ENCODE peak calls at places on chromosomes 7 and 10, in six cellular contexts. T is A549, H is K562, S is GM12878, N is HepG2, Z is upper lobe of left lung. U is an unnamed sample.

GRCh38 chr10:103678104-103678526 is 177.3 kb downstream of the SH3PXD2A start:
- ATAC-seq in T (no peak), H (no peak), S (peak), N (no peak), Z (peak), U (peak)

GRCh38 chr7:26667514-26668133 is 196.8 kb downstream of the SKAP2 start:
- ATAC-seq in T (peak), H (peak), S (peak), N (peak), Z (peak), U (peak)

GRCh38 chr10:97795886-97796285 is 24.1 kb upstream of the SFRP5 start:
- ATAC-seq in T (no peak), H (no peak), S (no peak), N (peak), Z (no peak), U (no peak)

GRCh38 chr7:101803203-101804086 is 14.0 kb upstream of the CUX1 start:
- ATAC-seq in T (no peak), H (no peak), S (no peak), N (no peak), Z (peak), U (no peak)

GRCh38 chr7:28787116-28787515 is 171.0 kb downstream of the TRIL start:
- ATAC-seq in T (no peak), H (no peak), S (peak), N (no peak), Z (peak), U (no peak)

GRCh38 chr10:99560277-99561126 is 27.8 kb downstream of the NKX2-3 start:
- ATAC-seq in T (peak), H (peak), S (no peak), N (peak), Z (no peak), U (no peak)

GRCh38 chr7:121000091-121000983 is 11.8 kb downstream of the CPED1 start:
- ATAC-seq in T (no peak), H (peak), S (no peak), N (no peak), Z (no peak), U (no peak)

GRCh38 chr10:131788386-131788785 is 112.4 kb upstream of the PPP2R2D start:
- ATAC-seq in T (no peak), H (no peak), S (no peak), N (no peak), Z (no peak), U (no peak)

GRCh38 chr10:103429647-103430046 is 22.5 kb downstream of the CALHM2 start:
- ATAC-seq in T (no peak), H (no peak), S (no peak), N (no peak), Z (no peak), U (no peak)

GRCh38 chr7:80680159-80680903 is 41.9 kb downstream of the CD36 start:
- ATAC-seq in T (no peak), H (no peak), S (peak), N (no peak), Z (no peak), U (no peak)

GRCh38 chr7:81457858-81458522 is 311.9 kb downstream of the HGF start:
- ATAC-seq in T (no peak), H (no peak), S (no peak), N (no peak), Z (no peak), U (no peak)

DNA sequence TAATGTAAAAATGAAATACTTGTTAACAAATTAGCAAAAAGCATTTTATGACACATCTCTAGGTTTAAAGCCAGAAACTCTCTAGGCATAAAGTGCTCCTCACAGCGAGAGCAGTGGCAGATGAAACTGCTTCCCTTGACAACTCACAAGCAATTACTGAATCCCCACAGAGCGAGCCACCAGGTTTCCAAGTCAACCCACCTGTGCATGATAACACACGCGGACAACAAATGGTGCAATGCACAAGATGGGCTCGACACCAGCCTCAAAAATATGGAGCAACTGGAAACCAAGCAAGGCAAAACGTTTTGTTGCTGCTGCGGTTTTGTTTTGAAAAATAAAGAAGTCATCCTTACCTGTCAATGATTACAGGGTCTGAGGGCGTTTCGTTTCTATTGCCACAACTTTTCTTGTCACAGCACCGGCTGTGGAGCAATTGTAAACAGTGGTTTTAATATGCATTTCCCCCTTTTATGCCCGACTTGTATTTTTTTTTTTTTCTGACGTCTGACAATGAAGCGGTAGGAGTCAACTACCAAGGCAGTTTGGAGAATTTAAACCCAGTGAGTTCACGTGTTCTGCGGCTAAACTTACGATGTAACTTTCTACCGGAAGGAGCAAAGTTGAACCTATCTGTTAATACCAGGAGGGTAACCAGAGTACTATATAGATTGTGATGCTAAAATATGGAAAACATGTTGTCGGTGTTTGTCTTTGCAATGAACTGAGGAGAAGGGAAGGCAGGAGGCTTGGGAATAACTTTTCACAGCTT is 7.0 kb downstream of the EBF3 start:
- ATAC-seq in T (no peak), H (no peak), S (no peak), N (no peak), Z (no peak), U (no peak)
- TF ChIP-seq EP300 in T (no peak), H (no peak), S (no peak), N (no peak), Z (no peak), U (no peak)

GRCh38 chr10:123043409-123043925 is 34.7 kb downstream of the ACADSB start:
- ATAC-seq in T (peak), H (peak), S (peak), N (peak), Z (no peak), U (no peak)
- TF ChIP-seq CTCF in T (peak), H (peak), S (peak), N (peak), Z (peak), U (no peak)

GRCh38 chr10:119657725-119658124 is 6.5 kb downstream of the BAG3 start:
- ATAC-seq in T (peak), H (no peak), S (no peak), N (peak), Z (no peak), U (no peak)
- TF ChIP-seq EP300 in T (no peak), H (no peak), S (no peak), N (no peak), Z (no peak), U (peak)

DNA sequence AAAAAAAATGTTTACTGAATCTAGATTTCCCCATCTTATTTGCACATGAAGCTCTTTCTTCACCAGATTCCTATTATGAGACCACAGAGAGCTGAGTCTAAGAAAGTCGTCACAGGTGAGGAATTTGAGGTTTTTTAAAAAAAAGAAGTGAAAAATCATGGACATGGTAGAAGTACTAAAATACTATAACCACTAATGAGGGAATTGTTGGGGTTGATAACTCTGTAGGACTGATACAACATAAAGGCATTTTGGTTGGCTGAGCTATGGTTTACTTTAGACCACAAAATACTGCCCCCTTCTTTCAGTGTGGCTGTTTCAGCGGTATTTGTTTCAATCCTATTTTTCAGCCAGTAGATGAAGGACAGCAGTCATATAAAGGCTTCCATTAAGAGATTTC is 1111.3 kb downstream of the TYW1 start:
- ATAC-seq in T (no peak), H (no peak), S (no peak), N (no peak), Z (no peak), U (no peak)
- TF ChIP-seq CTCF in T (no peak), H (no peak), S (no peak), N (no peak), Z (no peak), U (no peak)

GRCh38 chr7:73740212-73740611 is 1.6 kb upstream of the ABHD11 start:
- ATAC-seq in T (no peak), H (no peak), S (no peak), N (no peak), Z (no peak), U (no peak)

GRCh38 chr7:73741600-73741999 is 3.0 kb upstream of the ABHD11 start:
- ATAC-seq in T (no peak), H (no peak), S (no peak), N (no peak), Z (no peak), U (no peak)

GRCh38 chr7:73742338-73742752 is 3.7 kb upstream of the ABHD11 start:
- ATAC-seq in T (no peak), H (no peak), S (no peak), N (peak), Z (peak), U (no peak)

GRCh38 chr7:73740771-73741170 is 2.2 kb upstream of the ABHD11 start:
- ATAC-seq in T (no peak), H (no peak), S (no peak), N (no peak), Z (no peak), U (no peak)

DNA sequence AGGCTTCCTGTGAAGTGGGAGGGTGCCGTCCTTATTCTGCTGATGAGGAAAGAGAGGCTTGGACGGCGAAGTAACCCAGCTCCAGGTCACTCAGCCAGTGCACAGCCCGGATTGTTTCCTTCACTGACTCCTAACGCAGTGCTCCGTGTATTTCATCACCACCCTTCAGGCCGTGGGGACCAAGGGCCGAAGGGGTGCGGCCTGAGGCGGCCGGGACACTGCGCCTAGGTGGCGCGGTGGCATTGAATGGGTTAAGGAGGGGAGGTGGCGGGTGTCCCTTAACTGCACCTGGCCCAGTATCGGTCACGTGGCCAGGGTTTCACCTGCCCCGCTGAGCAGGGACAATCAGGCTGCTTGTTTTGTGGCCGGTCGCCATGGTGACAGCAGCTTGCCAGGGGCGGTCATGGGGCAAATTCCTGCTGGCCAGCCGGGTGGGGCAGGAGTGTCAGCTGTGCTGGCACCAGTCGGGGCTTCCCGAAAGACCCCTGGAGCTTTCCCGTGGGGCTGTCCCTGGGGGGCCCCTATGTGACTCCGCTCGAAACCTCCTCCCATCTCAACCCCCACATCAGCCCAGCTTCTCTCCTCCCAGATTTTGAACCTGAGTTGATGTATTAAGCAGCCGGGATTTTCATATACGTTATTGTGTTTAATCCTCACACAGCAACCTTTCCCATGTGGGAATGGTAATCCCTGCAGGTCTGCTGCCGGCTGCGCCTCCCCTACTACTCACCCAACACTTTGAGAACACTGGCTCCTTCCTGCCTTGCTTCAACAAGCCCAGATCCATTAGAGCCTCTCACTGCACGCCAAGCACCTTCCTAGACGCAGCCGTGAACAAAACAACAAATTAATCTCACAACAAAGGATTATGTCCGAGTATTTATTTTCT is 4.4 kb upstream of the ABHD11 start:
- ATAC-seq in T (no peak), H (no peak), S (peak), N (peak), Z (peak), U (no peak)
- TF ChIP-seq EP300 in T (no peak), H (no peak), S (peak), N (no peak), Z (no peak), U (no peak)

DNA sequence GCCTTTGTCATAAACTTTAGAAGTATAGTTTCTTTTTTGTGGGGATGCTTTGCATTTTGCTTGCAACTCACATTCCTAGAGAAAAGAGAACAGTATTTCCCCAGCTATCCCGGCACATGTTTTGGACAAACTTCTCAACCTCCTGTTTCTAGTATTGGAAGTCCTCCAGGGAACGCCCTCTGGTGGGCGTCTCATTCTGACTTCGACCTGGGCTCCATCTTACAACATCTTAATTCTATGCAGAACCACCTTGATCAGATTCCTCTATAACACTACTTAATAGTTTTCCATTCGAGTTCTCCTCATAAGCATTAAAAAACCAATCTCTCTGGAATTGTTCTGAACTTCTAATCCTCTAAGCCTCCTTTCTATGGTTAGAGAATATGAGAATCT is 139.5 kb upstream of the FZD8 start:
- ATAC-seq in T (no peak), H (peak), S (no peak), N (peak), Z (no peak), U (no peak)
- TF ChIP-seq CTCF in T (no peak), H (peak), S (peak), N (peak), Z (no peak), U (no peak)

DNA sequence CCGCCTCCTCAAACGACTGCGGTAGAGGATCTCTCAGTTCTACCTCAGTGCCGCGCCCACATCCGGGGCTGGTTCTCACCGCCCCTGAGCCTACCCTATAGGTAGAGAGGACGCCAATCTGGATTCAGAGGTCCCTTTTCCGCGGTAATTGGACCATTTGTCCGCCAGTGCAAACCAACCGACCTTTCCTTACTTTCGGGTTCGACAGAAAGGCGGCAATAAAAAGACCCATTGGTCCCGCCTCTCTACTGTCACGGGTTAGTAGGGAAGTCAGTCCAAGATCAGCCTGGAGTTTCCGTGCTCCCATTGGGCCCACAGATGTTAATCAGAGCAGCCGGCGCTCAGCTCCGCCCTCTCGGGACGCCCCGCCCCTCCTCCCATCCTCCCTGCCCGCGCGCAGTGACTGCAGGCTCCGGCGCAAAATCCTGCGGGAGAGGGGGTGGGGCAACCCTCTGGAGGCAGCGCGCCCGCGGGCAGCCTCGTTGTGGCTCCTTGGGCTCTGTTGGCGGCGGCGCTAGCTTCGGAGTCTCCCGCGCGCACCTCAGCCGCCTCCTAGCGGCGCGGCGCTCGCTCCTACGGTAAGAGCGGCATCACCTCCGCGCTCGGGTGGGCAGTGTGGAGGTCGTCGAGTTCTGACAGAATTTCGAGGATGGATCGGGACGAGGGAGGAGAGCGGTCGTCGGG is at the start of the genes PHTF2 and TMEM60:
- ATAC-seq in T (peak), H (peak), S (peak), N (peak), Z (peak), U (peak)
- TF ChIP-seq EP300 in T (no peak), H (peak), S (peak), N (no peak), Z (no peak), U (no peak)

U was measured in gastroesophageal sphincter.